ENCODE peak calls at places on chromosomes 2 and 18, in nine cellular contexts. F is DMS 273 treated with DMSO at 0.1 percent for 48 hours; I is GM13977; H is NCI-H1694 treated with DMSO at 0.1 percent for 48 hours; W is H54; D is stimulated activated CD4-positive, alpha-beta T cell treated with anti-CD3 and anti-CD28 coated beads, Interleukin-2, amount 100 ng/mL, for 24 hours; Y is Kasumi-1; L is iris pigment epithelial cell; J is NCI-H524. U is an unnamed sample.

GRCh38 chr18:2901405-2901989 is 54.7 kb downstream of the EMILIN2 start:
- DNase-seq in J (no peak), L (no peak), F (no peak), Y (no peak), I (no peak), H (no peak), D (no peak), W (no peak), U (no peak)

GRCh38 chr2:241315879-241316700 is at the start of gene SEPTIN2:
- DNase-seq in F (no peak), D (peak), J (peak), H (peak), I (peak), W (peak), Y (peak), L (peak), U (peak)

GRCh38 chr2:27992787-27993747 is 102.5 kb downstream of the BABAM2 start:
- DNase-seq in J (no peak), W (peak), D (no peak), Y (no peak), I (no peak), F (no peak), H (no peak), L (peak), U (no peak)

GRCh38 chr2:231687133-231687852 is 21.0 kb upstream of the PTMA start:
- DNase-seq in I (peak), J (peak), Y (peak), L (no peak), D (peak), W (no peak), H (peak), F (peak), U (peak)

GRCh38 chr18:24868760-24869237 is 408.4 kb downstream of the HRH4 start:
- DNase-seq in H (no peak), F (no peak), D (no peak), L (peak), W (no peak), J (no peak), I (no peak), Y (no peak), U (no peak)

GRCh38 chr2:235028646-235029045 is 76.8 kb downstream of the SH3BP4 start:
- DNase-seq in D (no peak), W (no peak), F (no peak), H (no peak), I (no peak), L (no peak), J (no peak), Y (no peak), U (no peak)

GRCh38 chr18:48975817-48976649 is 25.3 kb upstream of the SMAD7 start:
- DNase-seq in I (peak), D (peak), W (peak), Y (no peak), H (no peak), J (no peak), L (peak), F (no peak), U (peak)

GRCh38 chr18:47605093-47605492 is 325.4 kb downstream of the SMAD2 start:
- DNase-seq in I (no peak), F (no peak), W (no peak), Y (no peak), J (no peak), H (no peak), L (no peak), D (no peak), U (no peak)

GRCh38 chr2:19435815-19436214 is 77.4 kb upstream of the OSR1 start:
- DNase-seq in W (no peak), D (no peak), H (no peak), I (no peak), Y (no peak), F (no peak), L (peak), J (no peak), U (peak)

GRCh38 chr2:126882736-126883660 is 15.7 kb upstream of the TEX51 start:
- DNase-seq in D (no peak), L (no peak), J (no peak), W (no peak), F (no peak), H (no peak), I (no peak), Y (no peak), U (no peak)

GRCh38 chr2:195628666-195629065 is 28.4 kb upstream of the SLC39A10 start:
- DNase-seq in J (no peak), L (no peak), W (no peak), H (no peak), I (no peak), D (no peak), F (no peak), Y (no peak), U (no peak)

GRCh38 chr18:12310762-12311161 is 2.7 kb downstream of the TUBB6 start:
- DNase-seq in H (no peak), J (no peak), W (no peak), D (no peak), I (no peak), F (no peak), Y (no peak), L (no peak), U (no peak)

GRCh38 chr2:205781244-205781643 is 98.9 kb downstream of the NRP2 start:
- DNase-seq in F (no peak), D (no peak), J (no peak), H (no peak), L (no peak), W (no peak), Y (no peak), I (no peak), U (no peak)

GRCh38 chr2:69171070-69171811 is 158.3 kb downstream of the ANTXR1 start:
- DNase-seq in H (no peak), L (no peak), J (no peak), I (no peak), F (no peak), D (no peak), W (no peak), Y (no peak), U (no peak)

GRCh38 chr2:70988726-70989648 is 5.7 kb downstream of the TEX261 start:
- DNase-seq in F (no peak), D (peak), H (no peak), I (no peak), J (no peak), L (no peak), Y (no peak), W (no peak), U (no peak)

GRCh38 chr2:238458641-238459040 is 31.9 kb downstream of the ASB1 start:
- DNase-seq in W (no peak), H (no peak), D (no peak), F (no peak), Y (no peak), L (no peak), I (no peak), J (no peak), U (no peak)

GRCh38 chr2:101710036-101710689 is 12.7 kb downstream of the MAP4K4 start:
- DNase-seq in H (no peak), J (no peak), I (no peak), L (no peak), D (no peak), Y (no peak), W (no peak), F (no peak), U (peak)

GRCh38 chr2:112977559-112978056 is at the start of gene IL36G:
- DNase-seq in D (no peak), Y (no peak), I (no peak), W (no peak), L (no peak), F (no peak), H (no peak), J (no peak), U (no peak)

GRCh38 chr2:62178741-62179271 is 17.1 kb upstream of the B3GNT2 start:
- DNase-seq in Y (no peak), F (no peak), I (no peak), D (no peak), J (no peak), W (no peak), L (peak), H (no peak), U (no peak)

GRCh38 chr2:148177559-148177958 is 156.7 kb downstream of the MBD5 start:
- DNase-seq in F (no peak), Y (no peak), L (no peak), J (no peak), I (no peak), H (no peak), D (no peak), W (no peak), U (no peak)

GRCh38 chr2:34031097-34031496 is 432.0 kb upstream of the FAM98A start:
- DNase-seq in F (no peak), J (no peak), H (no peak), Y (no peak), D (no peak), L (no peak), W (no peak), I (no peak), U (no peak)

GRCh38 chr2:239862613-239863012 is 162.5 kb downstream of the NDUFA10 start:
- DNase-seq in H (no peak), W (no peak), J (no peak), D (no peak), L (no peak), F (no peak), I (no peak), Y (no peak), U (no peak)

GRCh38 chr2:210688071-210688470 is 131.7 kb downstream of the CPS1 start:
- DNase-seq in Y (no peak), I (no peak), L (no peak), H (no peak), J (no peak), F (no peak), W (no peak), D (no peak), U (no peak)

GRCh38 chr2:73897934-73898333 is 5.1 kb downstream of the ACTG2 start:
- DNase-seq in F (no peak), L (no peak), W (no peak), H (no peak), Y (no peak), J (no peak), I (no peak), D (no peak), U (no peak)

GRCh38 chr18:36186461-36187137 is 698 bp upstream of the MOCOS start:
- DNase-seq in D (no peak), L (no peak), I (peak), W (peak), Y (peak), H (no peak), J (no peak), F (no peak), U (no peak)

GRCh38 chr2:30777662-30778505 is 29.4 kb downstream of the CAPN13 start:
- DNase-seq in F (no peak), W (no peak), Y (no peak), L (no peak), J (no peak), D (no peak), I (no peak), H (no peak), U (no peak)

GRCh38 chr2:165008916-165009315 is 53.6 kb upstream of the SLC38A11 start:
- DNase-seq in H (no peak), J (no peak), Y (no peak), L (peak), F (no peak), W (no peak), I (no peak), D (no peak), U (no peak)